ENCODE peak calls at places on chromosomes 12 and 14, in nine cellular contexts. E is left ventricle myocardium superior, J is mammary epithelial cell, K is tibial artery, V is T-cell, U is adrenal gland, H is memory B cell, G is EL, L is C1 segment of cervical spinal cord. W is an unnamed sample.

GRCh38 chr12:27542628-27543027 is 18.6 kb downstream of the PPFIBP1 start:
- DNase-seq in V (no peak), H (no peak), E (no peak), L (no peak), K (no peak), G (peak), J (peak), U (no peak), W (no peak)

GRCh38 chr12:106919910-106920544 is 35.7 kb upstream of the TMEM263 start:
- DNase-seq in J (no peak), K (no peak), H (no peak), E (no peak), V (no peak), L (no peak), G (peak), U (no peak), W (no peak)

GRCh38 chr12:45989857-45990467 is 412 bp downstream of the SCAF11 start:
- DNase-seq in G (peak), L (no peak), J (peak), K (peak), E (peak), U (peak), V (peak), H (peak), W (peak)

GRCh38 chr12:91129662-91130362 is 18.5 kb upstream of the LUM start:
- DNase-seq in U (no peak), G (no peak), V (no peak), H (no peak), K (no peak), J (no peak), E (no peak), L (no peak), W (no peak)

GRCh38 chr12:122085006-122085405 is 6.5 kb downstream of the MLXIP start:
- DNase-seq in G (no peak), V (no peak), U (no peak), E (no peak), L (no peak), H (no peak), K (no peak), J (no peak), W (peak)

GRCh38 chr14:85529803-85530574 is at the start of gene FLRT2:
- DNase-seq in G (peak), E (peak), U (peak), L (no peak), K (peak), J (peak), H (no peak), V (no peak), W (peak)

GRCh38 chr12:6768385-6769002 is 2.3 kb downstream of the PTMS start:
- DNase-seq in U (no peak), K (no peak), J (no peak), L (no peak), E (no peak), G (peak), H (no peak), V (no peak), W (no peak)

GRCh38 chr12:27772328-27773049 is 7.5 kb upstream of the KLHL42 start:
- DNase-seq in E (no peak), L (no peak), K (no peak), J (peak), V (no peak), G (peak), H (no peak), U (no peak), W (no peak)

GRCh38 chr14:90692061-90692460 is 124.2 kb downstream of the TTC7B start:
- DNase-seq in U (no peak), G (peak), L (no peak), V (no peak), H (no peak), K (no peak), J (no peak), E (no peak), W (no peak)

GRCh38 chr12:131830335-131831020 is 2.3 kb downstream of the MMP17 start:
- DNase-seq in V (no peak), H (peak), G (peak), L (no peak), E (peak), K (peak), J (peak), U (peak), W (peak)

GRCh38 chr14:64337901-64338615 is 43.9 kb upstream of the ESR2 start:
- DNase-seq in U (no peak), K (peak), J (peak), H (peak), G (peak), E (no peak), L (no peak), V (no peak), W (no peak)

GRCh38 chr12:62605972-62606371 is 139.3 kb downstream of the MON2 start:
- DNase-seq in H (no peak), K (no peak), J (no peak), U (no peak), E (no peak), V (no peak), L (no peak), G (no peak), W (no peak)

GRCh38 chr12:118220697-118221096 is 84.8 kb downstream of the PEBP1 start:
- DNase-seq in V (no peak), J (no peak), K (no peak), U (no peak), E (no peak), L (no peak), H (no peak), G (no peak), W (no peak)

GRCh38 chr14:104441275-104442106 is 138.1 kb upstream of the C14orf180 start:
- DNase-seq in U (no peak), J (no peak), L (no peak), K (peak), H (peak), G (no peak), E (no peak), V (no peak), W (peak)

GRCh38 chr12:86081798-86082197 is 174.4 kb downstream of the MGAT4C start:
- DNase-seq in U (no peak), K (no peak), J (no peak), V (no peak), L (no peak), H (no peak), E (no peak), G (no peak), W (no peak)

GRCh38 chr14:72876710-72877063 is 17.2 kb downstream of the DPF3 start:
- DNase-seq in U (no peak), J (no peak), H (no peak), V (no peak), K (no peak), E (no peak), G (no peak), L (no peak), W (no peak)

GRCh38 chr12:57236224-57236924 is 6.9 kb downstream of the SHMT2 start:
- DNase-seq in K (no peak), U (no peak), L (no peak), E (peak), V (no peak), G (no peak), J (no peak), H (peak), W (peak)

GRCh38 chr14:50946234-50946935 is 2.1 kb upstream of the PYGL start:
- DNase-seq in G (no peak), H (no peak), E (no peak), K (no peak), U (no peak), L (no peak), J (no peak), V (no peak), W (no peak)

GRCh38 chr12:94980577-94980976 is 22.9 kb downstream of the NDUFA12 start:
- DNase-seq in K (no peak), L (no peak), G (no peak), E (no peak), V (no peak), U (no peak), H (no peak), J (no peak), W (no peak)

GRCh38 chr12:67909091-67909531 is 80.1 kb upstream of the IFNG-AS1 start:
- DNase-seq in L (no peak), E (no peak), U (no peak), G (peak), J (peak), H (no peak), V (no peak), K (no peak), W (no peak)

GRCh38 chr12:65511134-65511912 is 232.8 kb downstream of the MSRB3 start:
- DNase-seq in L (no peak), K (no peak), G (no peak), E (peak), U (no peak), V (no peak), J (no peak), H (no peak), W (peak)

GRCh38 chr12:128387811-128388422 is 120.9 kb downstream of the TMEM132C start:
- DNase-seq in E (peak), V (no peak), K (no peak), H (no peak), U (peak), G (no peak), L (no peak), J (no peak), W (no peak)

GRCh38 chr14:85254718-85255117 is 275.2 kb upstream of the FLRT2 start:
- DNase-seq in G (no peak), U (no peak), L (no peak), H (no peak), K (no peak), J (no peak), V (no peak), E (no peak), W (no peak)

GRCh38 chr14:52876311-52876710 is 74.5 kb downstream of the FERMT2 start:
- DNase-seq in L (no peak), V (no peak), E (no peak), G (peak), H (no peak), K (no peak), J (no peak), U (no peak), W (no peak)

GRCh38 chr12:124658302-124658701 is 90.9 kb upstream of the NCOR2 start:
- DNase-seq in L (no peak), V (no peak), K (no peak), E (no peak), H (no peak), J (no peak), U (no peak), G (no peak), W (no peak)

GRCh38 chr14:49594347-49595089 is 4.2 kb upstream of the LRR1 start:
- DNase-seq in U (peak), E (no peak), K (no peak), H (no peak), V (no peak), L (no peak), G (peak), J (no peak), W (no peak)

GRCh38 chr12:108099085-108099484 is 30.0 kb upstream of the WSCD2 start:
- DNase-seq in G (no peak), E (no peak), V (no peak), L (no peak), H (no peak), K (no peak), U (no peak), J (no peak), W (no peak)

GRCh38 chr14:31476131-31476917 is 11.5 kb downstream of the GPR33 start:
- DNase-seq in U (no peak), E (no peak), K (no peak), L (no peak), G (no peak), V (no peak), H (no peak), J (no peak), W (no peak)

GRCh38 chr14:103801459-103801858 is 45.9 kb downstream of the PPP1R13B start:
- DNase-seq in J (peak), E (no peak), V (no peak), G (peak), K (no peak), H (no peak), L (no peak), U (no peak), W (no peak)

GRCh38 chr14:22572562-22573058 is 16.4 kb downstream of the DAD1 start:
- DNase-seq in E (no peak), J (no peak), L (no peak), H (no peak), V (no peak), U (no peak), K (no peak), G (peak), W (no peak)

GRCh38 chr12:100718212-100718611 is 76.4 kb upstream of the ANO4 start:
- DNase-seq in E (no peak), G (peak), U (no peak), J (no peak), L (no peak), V (no peak), H (no peak), K (no peak), W (no peak)

GRCh38 chr12:95228617-95229016 is 11.0 kb downstream of the VEZT start:
- DNase-seq in U (no peak), K (no peak), J (no peak), L (no peak), V (no peak), G (no peak), H (no peak), E (no peak), W (no peak)

GRCh38 chr12:114400925-114401324 is 5.0 kb downstream of the TBX5 start:
- DNase-seq in E (peak), G (peak), K (no peak), L (no peak), J (no peak), U (no peak), V (no peak), H (no peak), W (peak)